ENCODE peak calls at places on chromosome 10, in seven cellular contexts. Y is BJ, H is cardiac muscle cell, A is OCI-LY7, E is mucosa of descending colon, I is pancreas, K is endothelial cell. T is an unnamed sample.
A peak's percentile ranks its signal among the peaks of the same experiment; 100 is the strongest.

GRCh38 chr10:11530806-11531205 is 80.6 kb downstream of the USP6NL start:
- DNase-seq in Y (no peak), I (no peak), E (no peak), K (no peak), H (no peak), A (peak; percentile 47), T (no peak)

GRCh38 chr10:30705086-30705624 is 75.6 kb upstream of the LYZL2 start:
- DNase-seq in I (no peak), A (peak; percentile 92), Y (no peak), H (no peak), E (no peak), K (no peak), T (no peak)

GRCh38 chr10:100043344-100043743 is 33.6 kb upstream of the DNMBP start:
- DNase-seq in H (no peak), E (no peak), A (no peak), Y (no peak), K (no peak), I (no peak), T (no peak)

GRCh38 chr10:52566471-52567246 is 205.9 kb downstream of the MBL2 start:
- DNase-seq in Y (no peak), K (peak; percentile 13), I (no peak), E (no peak), H (peak; percentile 27), A (peak; percentile 10), T (peak; percentile 71)

GRCh38 chr10:61130366-61130765 is 186.4 kb upstream of the RHOBTB1 start:
- DNase-seq in Y (peak; percentile 18), I (no peak), A (no peak), H (no peak), K (no peak), E (no peak), T (no peak)

GRCh38 chr10:99709480-99710229 is 22.3 kb downstream of the COX15 start:
- DNase-seq in A (no peak), H (peak; percentile 73), I (no peak), E (no peak), Y (no peak), K (no peak), T (peak; percentile 38)

GRCh38 chr10:28020080-28020860 is 21.4 kb upstream of the ODAD2 start:
- DNase-seq in H (no peak), I (no peak), E (no peak), A (no peak), Y (peak; percentile 75), K (no peak), T (peak; percentile 57)

GRCh38 chr10:21888959-21889358 is 114.6 kb downstream of the DNAJC1 start:
- DNase-seq in I (no peak), E (no peak), A (peak; percentile 50), Y (no peak), K (no peak), H (peak; percentile 56), T (no peak)

GRCh38 chr10:100697070-100697469 is 48.3 kb upstream of the PAX2 start:
- DNase-seq in E (no peak), K (no peak), I (peak; percentile 15), A (no peak), H (no peak), Y (no peak), T (peak; percentile 29)

GRCh38 chr10:42428534-42428933 is 209.8 kb downstream of the ZNF33B start:
- DNase-seq in H (no peak), Y (no peak), I (no peak), E (no peak), A (peak; percentile 16), K (no peak), T (peak; percentile 0)
- TF ChIP-seq CTCF in H (peak; percentile 18), Y (peak; percentile 37), I (no peak), E (no peak), A (peak; percentile 82), K (no peak), T (peak; percentile 56)

DNA sequence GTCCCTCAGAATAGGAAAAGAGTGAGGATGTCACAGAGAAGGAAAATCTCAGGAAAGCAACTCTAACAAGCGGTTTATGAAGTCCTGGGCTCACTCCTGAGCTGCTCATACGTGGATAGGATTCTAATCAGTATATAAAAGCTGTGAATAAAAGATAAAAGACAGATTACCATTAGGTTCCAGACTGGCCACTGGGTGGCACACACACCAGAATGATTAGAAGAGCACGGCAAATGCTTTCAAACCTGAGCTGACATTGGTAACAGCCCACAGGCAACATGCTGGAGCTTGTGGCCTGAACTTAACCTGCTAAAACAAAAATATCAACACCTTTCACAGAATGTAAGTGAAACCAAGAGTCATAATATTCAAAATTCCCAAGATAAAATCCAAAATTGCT is 370.8 kb downstream of the GRID1 start:
- DNase-seq in I (peak; percentile 47), H (peak; percentile 40), Y (no peak), A (peak; percentile 50), E (no peak), K (peak; percentile 34), T (peak; percentile 3)
- TF ChIP-seq CTCF in I (peak; percentile 25), H (peak; percentile 22), Y (peak; percentile 15), A (peak; percentile 81), E (no peak), K (no peak), T (peak; percentile 39)

GRCh38 chr10:119250641-119251314 is 43.4 kb downstream of the GRK5 start:
- DNase-seq in K (no peak), H (no peak), I (no peak), Y (peak; percentile 59), E (no peak), A (no peak), T (peak; percentile 86)

GRCh38 chr10:119252470-119253151 is 45.2 kb downstream of the GRK5 start:
- DNase-seq in K (no peak), A (no peak), I (no peak), H (no peak), Y (no peak), E (no peak), T (no peak)

GRCh38 chr10:119253433-119254174 is 46.2 kb downstream of the GRK5 start:
- DNase-seq in K (no peak), Y (peak; percentile 92), E (peak; percentile 48), A (no peak), H (no peak), I (peak; percentile 19), T (peak; percentile 95)

GRCh38 chr10:119251315-119251708 is 43.9 kb downstream of the GRK5 start:
- DNase-seq in I (no peak), A (no peak), H (no peak), K (no peak), E (no peak), Y (peak; percentile 33), T (peak; percentile 78)

GRCh38 chr10:119252051-119252465 is 44.7 kb downstream of the GRK5 start:
- DNase-seq in K (no peak), E (no peak), A (no peak), Y (no peak), I (no peak), H (peak; percentile 54), T (peak; percentile 35)
- TF ChIP-seq CTCF in K (no peak), E (no peak), A (no peak), Y (peak; percentile 40), I (no peak), H (peak; percentile 62), T (peak; percentile 32)

DNA sequence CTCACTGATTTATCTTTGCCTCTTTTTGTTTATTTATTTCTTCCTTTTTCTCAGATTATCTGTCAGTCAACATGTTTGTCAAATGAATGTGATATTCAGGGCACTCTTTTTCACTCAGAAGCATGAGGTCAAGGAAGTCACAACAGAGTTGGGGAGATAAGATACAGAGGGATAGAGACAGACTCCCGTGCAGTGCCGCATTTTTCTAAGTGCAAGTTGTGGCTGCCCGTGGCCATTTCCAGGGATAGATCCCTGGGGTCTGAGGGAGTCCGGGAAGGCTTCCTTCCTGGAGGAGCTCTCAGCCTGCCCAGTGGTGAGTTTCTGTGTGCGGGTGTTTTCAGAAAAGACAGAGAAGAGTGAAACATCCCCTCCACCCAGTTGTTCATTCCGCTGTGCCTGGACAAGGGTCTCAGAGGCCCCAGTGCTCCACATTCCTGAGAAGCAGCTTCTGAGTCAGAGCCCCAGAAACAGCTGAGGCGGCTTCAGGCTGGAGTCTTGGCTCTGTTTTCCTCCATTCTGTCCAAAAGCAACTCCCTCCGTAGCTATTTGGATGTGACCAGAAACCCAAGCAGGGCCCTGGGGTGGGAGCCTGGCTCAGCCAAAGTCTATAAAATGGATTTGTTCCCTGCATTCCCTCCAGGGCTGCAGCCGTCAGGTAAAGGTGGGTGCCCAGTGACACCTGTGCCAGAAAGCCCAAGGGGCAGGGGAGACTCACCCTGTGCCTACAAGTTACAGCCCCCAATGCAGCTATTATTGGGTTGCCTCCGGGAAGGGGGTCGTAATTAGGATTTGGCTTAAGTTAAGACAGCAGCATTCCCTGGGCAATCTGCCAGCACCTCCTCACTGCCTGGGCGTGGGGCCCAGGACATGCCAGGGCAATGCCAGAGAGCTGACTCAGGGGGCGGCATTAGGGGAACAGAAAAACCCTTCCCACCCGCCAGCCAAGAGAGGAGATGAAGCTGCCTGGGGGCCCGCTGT is 13.0 kb upstream of the CAMK2G start:
- DNase-seq in I (peak; percentile 77), A (no peak), Y (peak; percentile 65), H (no peak), E (peak; percentile 59), K (peak; percentile 30), T (peak; percentile 93)
- TF ChIP-seq CTCF in I (no peak), A (no peak), Y (no peak), H (peak; percentile 2), E (no peak), K (no peak), T (no peak)

DNA sequence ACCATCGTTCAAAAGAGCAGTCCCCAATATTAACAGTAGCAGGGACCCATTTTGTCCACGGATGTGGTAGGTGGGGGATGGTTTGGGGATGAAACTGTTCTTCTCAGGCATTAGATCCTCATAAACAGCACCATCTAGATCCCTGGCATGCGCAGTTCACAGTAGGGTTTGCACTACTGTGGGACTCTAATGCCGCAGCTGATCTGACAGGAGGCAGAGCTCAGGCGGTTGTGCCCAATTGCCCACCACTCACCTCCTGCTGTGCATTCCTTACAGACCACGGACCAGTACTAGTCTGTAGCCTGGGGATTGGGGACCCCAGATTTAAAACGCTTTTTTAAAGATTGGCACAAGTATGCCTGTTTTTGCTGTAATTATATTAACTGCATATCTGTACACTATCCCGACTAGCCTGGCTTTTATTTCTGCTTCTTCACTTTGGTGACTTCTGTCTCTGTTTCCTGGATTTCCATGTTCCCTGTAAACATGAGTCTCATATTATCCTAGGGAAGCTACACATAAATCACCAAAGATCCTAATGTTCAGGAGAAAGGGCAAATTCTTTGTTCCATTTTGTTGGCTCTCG is 163.3 kb upstream of the AKR1E2 start:
- DNase-seq in Y (no peak), K (no peak), I (no peak), A (no peak), H (no peak), E (no peak), T (peak; percentile 61)
- TF ChIP-seq CTCF in Y (no peak), K (no peak), I (no peak), A (no peak), H (no peak), E (no peak), T (peak; percentile 2)

DNA sequence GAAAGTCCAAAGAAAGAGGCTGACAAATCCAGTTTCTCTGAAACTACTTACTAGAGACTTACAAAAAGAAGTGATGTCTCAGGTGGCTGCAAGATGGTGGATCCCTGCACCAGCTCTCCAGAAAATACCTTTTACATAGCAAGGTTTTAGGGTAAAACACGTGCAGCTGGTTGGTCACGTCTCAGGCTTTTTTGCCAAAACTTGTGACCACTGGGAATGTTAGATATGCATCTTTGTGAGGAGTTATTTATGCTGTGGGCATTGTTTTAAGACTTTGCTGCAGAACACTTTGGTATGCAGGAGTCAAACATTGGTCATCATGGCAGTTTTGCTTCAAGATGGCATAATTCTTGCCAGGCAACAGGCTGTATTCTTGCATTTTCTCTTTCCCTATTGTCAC is 1352.8 kb downstream of the REEP3 start:
- DNase-seq in A (no peak), E (no peak), K (no peak), Y (no peak), H (no peak), I (no peak), T (no peak)
- TF ChIP-seq CTCF in A (no peak), E (no peak), K (no peak), Y (no peak), H (no peak), I (no peak), T (no peak)

GRCh38 chr10:96321822-96322221 is 17.6 kb downstream of the DNTT start:
- DNase-seq in E (no peak), Y (no peak), K (no peak), H (no peak), A (no peak), I (no peak), T (no peak)
- TF ChIP-seq CTCF in E (no peak), Y (no peak), K (peak; percentile 33), H (no peak), A (peak; percentile 66), I (no peak), T (no peak)

T was measured in AG10803.